ENCODE peak calls at places on chromosomes 3 and 15, in ten cellular contexts. One of them, this sample, is unnamed.

GRCh38 chr3:131591394-131591990 is 88.7 kb upstream of the MRPL3 start:
- DNase-seq in Panc1: no peak
- DNase-seq in body of pancreas: no peak
- DNase-seq in lung: no peak
- DNase-seq in cardiac fibroblast: peak
- DNase-seq in A549: peak
- DNase-seq in fibroblast of the aortic adventitia: peak
- DNase-seq in nephron progenitor cell: peak
- DNase-seq in bronchial epithelial cell: peak
- DNase-seq in progenitor cell of endocrine pancreas: no peak
- DNase-seq in this sample: no peak

GRCh38 chr3:22315925-22316324 is 564.9 kb upstream of the ZNF385D start:
- DNase-seq in Panc1: no peak
- DNase-seq in body of pancreas: no peak
- DNase-seq in lung: no peak
- DNase-seq in cardiac fibroblast: peak
- DNase-seq in A549: no peak
- DNase-seq in fibroblast of the aortic adventitia: peak
- DNase-seq in nephron progenitor cell: no peak
- DNase-seq in bronchial epithelial cell: no peak
- DNase-seq in progenitor cell of endocrine pancreas: no peak
- DNase-seq in this sample: no peak

GRCh38 chr3:129824926-129825541 is 68.5 kb downstream of the TMCC1 start:
- DNase-seq in Panc1: peak
- DNase-seq in body of pancreas: peak
- DNase-seq in lung: peak
- DNase-seq in cardiac fibroblast: peak
- DNase-seq in A549: peak
- DNase-seq in fibroblast of the aortic adventitia: peak
- DNase-seq in nephron progenitor cell: peak
- DNase-seq in bronchial epithelial cell: peak
- DNase-seq in progenitor cell of endocrine pancreas: peak
- DNase-seq in this sample: peak

GRCh38 chr3:183824761-183825379 is 507 bp downstream of the MAP6D1 start:
- DNase-seq in Panc1: no peak
- DNase-seq in body of pancreas: peak
- DNase-seq in lung: no peak
- DNase-seq in cardiac fibroblast: no peak
- DNase-seq in A549: peak
- DNase-seq in fibroblast of the aortic adventitia: no peak
- DNase-seq in nephron progenitor cell: peak
- DNase-seq in bronchial epithelial cell: no peak
- DNase-seq in progenitor cell of endocrine pancreas: peak
- DNase-seq in this sample: peak

GRCh38 chr15:99424978-99425665 is 140.7 kb upstream of the MEF2A start:
- DNase-seq in Panc1: no peak
- DNase-seq in body of pancreas: no peak
- DNase-seq in lung: no peak
- DNase-seq in cardiac fibroblast: peak
- DNase-seq in A549: no peak
- DNase-seq in fibroblast of the aortic adventitia: peak
- DNase-seq in nephron progenitor cell: no peak
- DNase-seq in bronchial epithelial cell: peak
- DNase-seq in progenitor cell of endocrine pancreas: no peak
- DNase-seq in this sample: peak

GRCh38 chr3:4271834-4272233 is 31.3 kb upstream of the SETMAR start:
- DNase-seq in Panc1: no peak
- DNase-seq in body of pancreas: no peak
- DNase-seq in lung: no peak
- DNase-seq in cardiac fibroblast: peak
- DNase-seq in A549: peak
- DNase-seq in fibroblast of the aortic adventitia: peak
- DNase-seq in nephron progenitor cell: peak
- DNase-seq in bronchial epithelial cell: peak
- DNase-seq in progenitor cell of endocrine pancreas: no peak
- DNase-seq in this sample: peak

GRCh38 chr15:69094124-69095030 is 66.1 kb upstream of the GLCE start:
- DNase-seq in Panc1: no peak
- DNase-seq in body of pancreas: no peak
- DNase-seq in lung: no peak
- DNase-seq in cardiac fibroblast: no peak
- DNase-seq in A549: no peak
- DNase-seq in fibroblast of the aortic adventitia: no peak
- DNase-seq in nephron progenitor cell: no peak
- DNase-seq in bronchial epithelial cell: no peak
- DNase-seq in progenitor cell of endocrine pancreas: no peak
- DNase-seq in this sample: no peak

GRCh38 chr3:134799393-134799792 is 4.3 kb downstream of the EPHB1 start:
- DNase-seq in Panc1: no peak
- DNase-seq in body of pancreas: no peak
- DNase-seq in lung: peak
- DNase-seq in cardiac fibroblast: no peak
- DNase-seq in A549: no peak
- DNase-seq in fibroblast of the aortic adventitia: peak
- DNase-seq in nephron progenitor cell: no peak
- DNase-seq in bronchial epithelial cell: no peak
- DNase-seq in progenitor cell of endocrine pancreas: no peak
- DNase-seq in this sample: no peak

GRCh38 chr3:194804796-194805195 is 119.1 kb downstream of the FAM43A start:
- DNase-seq in Panc1: no peak
- DNase-seq in body of pancreas: no peak
- DNase-seq in lung: no peak
- DNase-seq in cardiac fibroblast: no peak
- DNase-seq in A549: no peak
- DNase-seq in fibroblast of the aortic adventitia: no peak
- DNase-seq in nephron progenitor cell: no peak
- DNase-seq in bronchial epithelial cell: no peak
- DNase-seq in progenitor cell of endocrine pancreas: no peak
- DNase-seq in this sample: no peak

GRCh38 chr3:192494176-192494575 is 233.2 kb downstream of the FGF12 start:
- DNase-seq in Panc1: no peak
- DNase-seq in body of pancreas: no peak
- DNase-seq in lung: no peak
- DNase-seq in cardiac fibroblast: peak
- DNase-seq in A549: no peak
- DNase-seq in fibroblast of the aortic adventitia: peak
- DNase-seq in nephron progenitor cell: no peak
- DNase-seq in bronchial epithelial cell: peak
- DNase-seq in progenitor cell of endocrine pancreas: no peak
- DNase-seq in this sample: no peak

GRCh38 chr3:36489679-36490420 is 109.5 kb downstream of the STAC start:
- DNase-seq in Panc1: no peak
- DNase-seq in body of pancreas: no peak
- DNase-seq in lung: no peak
- DNase-seq in cardiac fibroblast: no peak
- DNase-seq in A549: no peak
- DNase-seq in fibroblast of the aortic adventitia: no peak
- DNase-seq in nephron progenitor cell: no peak
- DNase-seq in bronchial epithelial cell: no peak
- DNase-seq in progenitor cell of endocrine pancreas: no peak
- DNase-seq in this sample: no peak

GRCh38 chr3:159675285-159675684 is 313.4 kb upstream of the IL12A start:
- DNase-seq in Panc1: no peak
- DNase-seq in body of pancreas: no peak
- DNase-seq in lung: no peak
- DNase-seq in cardiac fibroblast: no peak
- DNase-seq in A549: no peak
- DNase-seq in fibroblast of the aortic adventitia: no peak
- DNase-seq in nephron progenitor cell: no peak
- DNase-seq in bronchial epithelial cell: peak
- DNase-seq in progenitor cell of endocrine pancreas: no peak
- DNase-seq in this sample: no peak

GRCh38 chr3:42672495-42672894 is 12.8 kb upstream of the KLHL40 start:
- DNase-seq in Panc1: no peak
- DNase-seq in body of pancreas: no peak
- DNase-seq in lung: no peak
- DNase-seq in cardiac fibroblast: no peak
- DNase-seq in A549: no peak
- DNase-seq in fibroblast of the aortic adventitia: no peak
- DNase-seq in nephron progenitor cell: no peak
- DNase-seq in bronchial epithelial cell: no peak
- DNase-seq in progenitor cell of endocrine pancreas: no peak
- DNase-seq in this sample: no peak

GRCh38 chr15:88337993-88338392 is 81.5 kb upstream of the NTRK3 start:
- DNase-seq in Panc1: no peak
- DNase-seq in body of pancreas: no peak
- DNase-seq in lung: no peak
- DNase-seq in cardiac fibroblast: no peak
- DNase-seq in A549: no peak
- DNase-seq in fibroblast of the aortic adventitia: peak
- DNase-seq in nephron progenitor cell: no peak
- DNase-seq in bronchial epithelial cell: no peak
- DNase-seq in progenitor cell of endocrine pancreas: no peak
- DNase-seq in this sample: no peak

GRCh38 chr3:4380013-4380412 is 76.8 kb downstream of the SETMAR start:
- DNase-seq in Panc1: no peak
- DNase-seq in body of pancreas: no peak
- DNase-seq in lung: no peak
- DNase-seq in cardiac fibroblast: no peak
- DNase-seq in A549: no peak
- DNase-seq in fibroblast of the aortic adventitia: no peak
- DNase-seq in nephron progenitor cell: no peak
- DNase-seq in bronchial epithelial cell: no peak
- DNase-seq in progenitor cell of endocrine pancreas: no peak
- DNase-seq in this sample: no peak

GRCh38 chr3:147311716-147312115 is 94.6 kb downstream of the ZIC4 start:
- DNase-seq in Panc1: no peak
- DNase-seq in body of pancreas: no peak
- DNase-seq in lung: no peak
- DNase-seq in cardiac fibroblast: no peak
- DNase-seq in A549: no peak
- DNase-seq in fibroblast of the aortic adventitia: peak
- DNase-seq in nephron progenitor cell: no peak
- DNase-seq in bronchial epithelial cell: no peak
- DNase-seq in progenitor cell of endocrine pancreas: no peak
- DNase-seq in this sample: no peak

GRCh38 chr3:186930639-186931486 is 537 bp downstream of the ST6GAL1 start:
- DNase-seq in Panc1: no peak
- DNase-seq in body of pancreas: peak
- DNase-seq in lung: peak
- DNase-seq in cardiac fibroblast: peak
- DNase-seq in A549: peak
- DNase-seq in fibroblast of the aortic adventitia: peak
- DNase-seq in nephron progenitor cell: peak
- DNase-seq in bronchial epithelial cell: peak
- DNase-seq in progenitor cell of endocrine pancreas: peak
- DNase-seq in this sample: peak
- TF ChIP-seq CTCF in Panc1: peak
- TF ChIP-seq CTCF in body of pancreas: no peak
- TF ChIP-seq CTCF in lung: no peak
- TF ChIP-seq CTCF in cardiac fibroblast: no peak
- TF ChIP-seq CTCF in A549: no peak
- TF ChIP-seq CTCF in fibroblast of the aortic adventitia: peak
- TF ChIP-seq CTCF in nephron progenitor cell: no peak
- TF ChIP-seq CTCF in bronchial epithelial cell: no peak
- TF ChIP-seq CTCF in progenitor cell of endocrine pancreas: no peak
- TF ChIP-seq CTCF in this sample: peak

DNA sequence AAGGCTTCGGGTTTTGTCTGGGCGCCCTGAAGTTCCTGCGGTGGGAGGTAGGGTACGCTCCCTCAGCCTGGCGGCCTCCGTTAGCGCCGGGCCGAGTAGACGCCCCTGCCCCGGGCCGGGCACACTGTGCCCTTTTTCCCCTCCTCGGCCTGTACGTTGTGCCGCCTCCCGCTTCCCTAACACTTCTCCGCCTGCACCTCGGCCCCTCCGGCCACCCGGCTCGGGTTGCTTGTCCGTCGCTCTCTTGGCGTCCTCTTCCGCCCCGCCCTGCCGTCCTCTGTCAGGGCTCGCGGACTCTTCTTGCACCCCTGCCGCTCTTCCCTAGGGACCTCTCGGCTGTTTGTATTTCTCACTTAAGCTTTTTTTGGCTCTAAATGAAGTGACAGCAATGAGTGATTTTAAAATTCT is 384 bp downstream of the KNL1 start:
- DNase-seq in Panc1: no peak
- DNase-seq in body of pancreas: peak
- DNase-seq in lung: peak
- DNase-seq in cardiac fibroblast: peak
- DNase-seq in A549: peak
- DNase-seq in fibroblast of the aortic adventitia: no peak
- DNase-seq in nephron progenitor cell: peak
- DNase-seq in bronchial epithelial cell: peak
- DNase-seq in progenitor cell of endocrine pancreas: peak
- DNase-seq in this sample: peak
- TF ChIP-seq CTCF in Panc1: no peak
- TF ChIP-seq CTCF in body of pancreas: no peak
- TF ChIP-seq CTCF in lung: no peak
- TF ChIP-seq CTCF in cardiac fibroblast: peak
- TF ChIP-seq CTCF in A549: no peak
- TF ChIP-seq CTCF in fibroblast of the aortic adventitia: peak
- TF ChIP-seq CTCF in nephron progenitor cell: no peak
- TF ChIP-seq CTCF in bronchial epithelial cell: peak
- TF ChIP-seq CTCF in progenitor cell of endocrine pancreas: no peak
- TF ChIP-seq CTCF in this sample: no peak

GRCh38 chr3:84959470-84960380 is 936 bp downstream of the CADM2 start:
- DNase-seq in Panc1: no peak
- DNase-seq in body of pancreas: no peak
- DNase-seq in lung: no peak
- DNase-seq in cardiac fibroblast: no peak
- DNase-seq in A549: no peak
- DNase-seq in fibroblast of the aortic adventitia: no peak
- DNase-seq in nephron progenitor cell: peak
- DNase-seq in bronchial epithelial cell: no peak
- DNase-seq in progenitor cell of endocrine pancreas: no peak
- DNase-seq in this sample: no peak
- TF ChIP-seq CTCF in Panc1: no peak
- TF ChIP-seq CTCF in body of pancreas: no peak
- TF ChIP-seq CTCF in lung: no peak
- TF ChIP-seq CTCF in cardiac fibroblast: no peak
- TF ChIP-seq CTCF in A549: no peak
- TF ChIP-seq CTCF in fibroblast of the aortic adventitia: no peak
- TF ChIP-seq CTCF in nephron progenitor cell: no peak
- TF ChIP-seq CTCF in bronchial epithelial cell: no peak
- TF ChIP-seq CTCF in progenitor cell of endocrine pancreas: no peak
- TF ChIP-seq CTCF in this sample: no peak

DNA sequence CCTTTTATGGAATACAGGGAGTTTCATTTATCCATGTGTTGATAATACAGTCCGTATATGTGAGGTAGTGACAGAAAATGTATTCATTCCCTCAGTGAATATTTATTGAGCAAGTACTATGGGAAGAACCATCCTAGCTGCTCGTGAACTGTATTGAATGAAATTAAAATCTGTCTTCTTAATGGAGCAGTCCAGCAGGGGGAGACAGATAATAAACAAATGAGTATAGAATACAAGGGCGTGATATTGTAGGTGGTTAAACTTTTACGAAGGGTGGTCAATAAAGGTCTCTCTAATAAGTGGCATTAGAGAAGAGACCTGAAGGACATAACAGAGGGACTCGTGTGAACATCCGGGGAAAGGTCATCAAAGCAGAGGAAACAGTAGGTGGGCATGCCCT is 62.7 kb upstream of the OSTN start:
- DNase-seq in Panc1: no peak
- DNase-seq in body of pancreas: no peak
- DNase-seq in lung: no peak
- DNase-seq in cardiac fibroblast: peak
- DNase-seq in A549: no peak
- DNase-seq in fibroblast of the aortic adventitia: peak
- DNase-seq in nephron progenitor cell: no peak
- DNase-seq in bronchial epithelial cell: peak
- DNase-seq in progenitor cell of endocrine pancreas: no peak
- DNase-seq in this sample: peak
- TF ChIP-seq CTCF in Panc1: peak
- TF ChIP-seq CTCF in body of pancreas: no peak
- TF ChIP-seq CTCF in lung: no peak
- TF ChIP-seq CTCF in cardiac fibroblast: peak
- TF ChIP-seq CTCF in A549: peak
- TF ChIP-seq CTCF in fibroblast of the aortic adventitia: peak
- TF ChIP-seq CTCF in nephron progenitor cell: no peak
- TF ChIP-seq CTCF in bronchial epithelial cell: peak
- TF ChIP-seq CTCF in progenitor cell of endocrine pancreas: peak
- TF ChIP-seq CTCF in this sample: peak

This sample was measured in GM20000.